ENCODE peak calls at places on chromosomes 3 and 15, in nine cellular contexts. L, J, T, V, W, R, B, C and Y are unnamed samples. For H3K79me2, the result is how much of the 10 kb centered on the place peaks cover.

GRCh38 chr3:134771962-134772361 is 23.1 kb upstream of the EPHB1 start:
- DNase-seq in L (no peak), J (no peak), T (no peak), V (no peak), W (no peak), R (no peak), B (no peak), C (no peak), Y (no peak)

GRCh38 chr3:151933224-151933858 is 59.9 kb downstream of the SUCNR1 start:
- DNase-seq in L (peak), J (no peak), T (no peak), V (no peak), W (no peak), R (no peak), B (no peak), C (no peak), Y (no peak)

GRCh38 chr3:54304867-54305266 is 182.5 kb downstream of the CACNA2D3 start:
- DNase-seq in L (no peak), J (no peak), T (no peak), V (no peak), W (no peak), R (no peak), B (no peak), C (no peak), Y (no peak)

GRCh38 chr3:61922118-61922517 is 360.7 kb downstream of the PTPRG start:
- DNase-seq in L (no peak), J (no peak), T (no peak), V (no peak), W (no peak), R (peak), B (no peak), C (no peak), Y (no peak)

GRCh38 chr15:33215941-33216872 is 21.7 kb upstream of the FMN1 start:
- DNase-seq in L (peak), J (peak), T (no peak), V (peak), W (peak), R (no peak), B (peak), C (no peak), Y (peak)

GRCh38 chr3:50173685-50174516 is 17.5 kb upstream of the GNAT1 start:
- DNase-seq in L (no peak), J (no peak), T (no peak), V (no peak), W (no peak), R (no peak), B (peak), C (no peak), Y (no peak)

GRCh38 chr15:72785452-72786243 is 2.1 kb upstream of the ADPGK start:
- DNase-seq in L (no peak), J (no peak), T (no peak), V (no peak), W (no peak), R (peak), B (no peak), C (no peak), Y (no peak)

GRCh38 chr3:71973337-71974030 is 188.5 kb upstream of the PROK2 start:
- DNase-seq in L (no peak), J (no peak), T (no peak), V (no peak), W (no peak), R (no peak), B (no peak), C (no peak), Y (no peak)

GRCh38 chr3:175005881-175006280 is 146.7 kb downstream of the NAALADL2 start:
- DNase-seq in L (no peak), J (no peak), T (no peak), V (no peak), W (no peak), R (no peak), B (no peak), C (no peak), Y (no peak)

GRCh38 chr3:89186446-89186845 is 79.0 kb downstream of the EPHA3 start:
- DNase-seq in L (no peak), J (no peak), T (no peak), V (no peak), W (no peak), R (no peak), B (no peak), C (no peak), Y (no peak)

GRCh38 chr3:153670577-153670976 is 450.6 kb upstream of the ARHGEF26 start:
- DNase-seq in L (no peak), J (no peak), T (no peak), V (no peak), W (no peak), R (no peak), B (no peak), C (no peak), Y (no peak)

GRCh38 chr3:39250116-39250747 is 29.6 kb downstream of the CX3CR1 start:
- DNase-seq in L (no peak), J (no peak), T (no peak), V (no peak), W (no peak), R (peak), B (no peak), C (no peak), Y (no peak)

DNA sequence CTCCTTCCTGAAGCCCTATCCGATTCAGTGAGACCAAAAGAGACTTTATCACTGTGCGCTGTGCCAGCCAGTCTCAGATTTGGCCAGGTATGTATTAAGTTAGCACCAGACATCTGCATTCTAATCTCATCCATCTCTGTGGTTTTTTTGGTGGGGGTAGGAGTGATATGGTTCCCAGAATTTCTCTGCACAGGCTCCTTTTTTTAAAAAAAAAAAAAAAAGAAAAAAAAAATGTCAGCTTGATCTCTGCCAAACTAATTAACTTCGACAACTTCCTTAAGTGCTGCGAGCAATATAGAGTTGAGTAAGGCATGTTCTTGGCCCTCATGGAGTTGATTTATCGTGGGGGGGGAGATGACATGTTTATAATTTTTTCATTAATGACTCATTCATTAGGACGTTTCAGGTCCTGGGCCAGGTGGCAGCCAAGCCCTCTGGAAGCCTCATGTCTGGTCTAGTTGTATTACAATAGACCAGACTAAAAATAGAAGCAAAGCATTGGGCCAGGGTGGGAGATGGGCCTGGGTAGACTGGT is 12.9 kb downstream of the SLCO3A1 start:
- DNase-seq in L (no peak), J (no peak), T (no peak), V (no peak), W (no peak), R (peak), B (no peak), C (no peak), Y (no peak)
- H3K4me2 ChIP-seq in L (peak), J (no peak), T (no peak), V (no peak), W (no peak), R (peak), B (no peak), C (no peak), Y (no peak)

GRCh38 chr15:41659190-41659589 is 1.0 kb upstream of the MGA start:
- DNase-seq in L (no peak), J (no peak), T (no peak), V (peak), W (no peak), R (no peak), B (no peak), C (no peak), Y (no peak)

GRCh38 chr15:41659855-41660234 is 360 bp upstream of the MGA start:
- DNase-seq in L (no peak), J (no peak), T (no peak), V (peak), W (no peak), R (no peak), B (peak), C (no peak), Y (no peak)

GRCh38 chr15:41661078-41661528 is 898 bp downstream of the MGA start:
- DNase-seq in L (peak), J (peak), T (no peak), V (peak), W (no peak), R (no peak), B (peak), C (no peak), Y (no peak)

GRCh38 chr15:41661529-41662225 is 1.5 kb downstream of the MGA start:
- DNase-seq in L (peak), J (peak), T (peak), V (peak), W (peak), R (peak), B (peak), C (peak), Y (peak)

GRCh38 chr15:41660235-41661077 is at the start of gene MGA:
- DNase-seq in L (peak), J (peak), T (peak), V (peak), W (peak), R (peak), B (peak), C (peak), Y (peak)
- TF ChIP-seq CTCF in L (peak), J (no peak), T (peak), V (peak), W (peak), R (no peak), B (no peak), C (peak), Y (no peak)

GRCh38 chr3:195877136-195877715 is 31.1 kb downstream of the TNK2 start:
- DNase-seq in L (no peak), J (no peak), T (no peak), V (no peak), W (no peak), R (no peak), B (no peak), C (no peak), Y (no peak)

GRCh38 chr3:195879416-195880036 is 28.8 kb downstream of the TNK2 start:
- DNase-seq in L (no peak), J (no peak), T (no peak), V (no peak), W (no peak), R (no peak), B (no peak), C (no peak), Y (no peak)

GRCh38 chr3:195878424-195879274 is 29.7 kb downstream of the TNK2 start:
- DNase-seq in L (no peak), J (no peak), T (no peak), V (no peak), W (no peak), R (no peak), B (no peak), C (no peak), Y (no peak)

GRCh38 chr3:195876297-195877031 is 31.9 kb downstream of the TNK2 start:
- DNase-seq in L (peak), J (no peak), T (no peak), V (peak), W (no peak), R (no peak), B (no peak), C (no peak), Y (no peak)

DNA sequence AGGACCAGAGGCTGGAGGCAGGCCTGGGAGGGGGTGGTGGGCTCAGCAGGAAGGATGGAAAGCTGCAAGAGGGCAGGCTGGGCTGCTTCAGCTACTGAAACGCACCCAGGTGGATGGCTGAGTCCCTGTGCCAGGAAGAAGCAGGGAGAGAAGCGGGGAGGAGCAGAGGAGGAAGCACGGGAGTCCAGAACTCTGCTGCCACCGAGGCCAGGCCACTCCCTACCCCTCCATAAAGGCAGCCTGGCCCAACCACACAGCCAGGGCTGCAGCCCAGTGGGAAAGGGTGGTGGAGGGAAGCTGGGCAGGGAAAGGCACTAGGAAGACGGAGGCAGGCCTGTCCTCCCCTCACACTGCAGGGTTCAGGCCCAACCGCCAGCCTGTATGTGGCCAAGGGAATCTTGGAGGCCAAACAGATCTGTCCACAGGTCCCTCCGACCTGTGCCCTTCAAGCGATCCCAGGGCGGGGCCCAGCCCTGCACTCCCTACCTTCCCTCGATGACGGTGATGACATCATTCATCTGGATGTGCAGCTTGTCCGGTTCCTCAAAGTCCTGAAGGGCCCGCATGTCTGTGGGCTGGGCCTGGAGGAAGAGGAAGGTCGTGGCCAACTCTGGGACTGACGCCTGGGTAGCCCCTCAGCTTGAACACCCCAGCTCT is 30.5 kb downstream of the TNK2 start:
- DNase-seq in L (no peak), J (no peak), T (no peak), V (no peak), W (no peak), R (no peak), B (no peak), C (no peak), Y (no peak)
- H3K79me2 ChIP-seq in L (under half), J (under half), T (under half), V (under half), W (under half), R (under half), B (under half), C (under half), Y (under half)

GRCh38 chr15:31472636-31473383 is 146.2 kb downstream of the KLF13 start:
- DNase-seq in L (no peak), J (peak), T (peak), V (no peak), W (no peak), R (peak), B (no peak), C (no peak), Y (peak)
- H3K4me2 ChIP-seq in L (no peak), J (peak), T (no peak), V (no peak), W (no peak), R (peak), B (no peak), C (no peak), Y (peak)